ENCODE peak calls at places on chromosomes 1 and 21, in six cellular contexts. S is GM12878, H is spleen, Q is transverse colon, G is suprapubic skin, X is GM23338. F is an unnamed sample.

GRCh38 chr1:92567211-92567868 is 80.6 kb upstream of the GFI1 start:
- DNase-seq in S (no peak), H (no peak), Q (no peak), G (no peak), X (no peak), F (no peak)

GRCh38 chr1:212860713-212861581 is 2.9 kb downstream of the FLVCR1 start:
- DNase-seq in S (no peak), H (no peak), Q (no peak), G (no peak), X (peak), F (no peak)

GRCh38 chr1:28577738-28578536 is 14.1 kb upstream of the RAB42 start:
- DNase-seq in S (no peak), H (no peak), Q (no peak), G (no peak), X (no peak), F (no peak)

GRCh38 chr1:74432325-74432724 is 80.1 kb downstream of the LRRC53 start:
- DNase-seq in S (no peak), H (no peak), Q (no peak), G (no peak), X (no peak), F (no peak)

GRCh38 chr1:198535631-198536030 is 4.8 kb downstream of the ATP6V1G3 start:
- DNase-seq in S (no peak), H (no peak), Q (no peak), G (no peak), X (no peak), F (no peak)

GRCh38 chr1:155228096-155228427 is 19.6 kb downstream of the MTX1 start:
- DNase-seq in S (no peak), H (no peak), Q (no peak), G (no peak), X (no peak), F (no peak)

GRCh38 chr1:171743014-171743870 is 1.4 kb upstream of the VAMP4 start:
- DNase-seq in S (no peak), H (no peak), Q (peak), G (no peak), X (no peak), F (peak)

GRCh38 chr1:2108213-2108876 is 58.1 kb downstream of the PRKCZ start:
- DNase-seq in S (no peak), H (no peak), Q (no peak), G (no peak), X (peak), F (no peak)

GRCh38 chr1:172275478-172275877 is 145.0 kb upstream of the C1orf105 start:
- DNase-seq in S (no peak), H (no peak), Q (no peak), G (no peak), X (no peak), F (no peak)

GRCh38 chr21:43692949-43693348 is 26.0 kb upstream of the PDXK start:
- DNase-seq in S (no peak), H (peak), Q (no peak), G (no peak), X (no peak), F (no peak)

GRCh38 chr1:162548170-162548569 is 13.4 kb upstream of the UAP1 start:
- DNase-seq in S (no peak), H (no peak), Q (no peak), G (peak), X (no peak), F (no peak)

GRCh38 chr21:46049890-46050650 is 47.8 kb upstream of the COL6A2 start:
- DNase-seq in S (no peak), H (no peak), Q (no peak), G (no peak), X (no peak), F (no peak)

GRCh38 chr1:63987014-63987630 is 213.3 kb downstream of the ROR1 start:
- DNase-seq in S (no peak), H (no peak), Q (no peak), G (no peak), X (no peak), F (no peak)

GRCh38 chr1:224433671-224434446 is 738 bp downstream of the WDR26 start:
- DNase-seq in S (no peak), H (peak), Q (peak), G (peak), X (peak), F (no peak)

GRCh38 chr1:224435999-224436398 is 1.4 kb upstream of the WDR26 start:
- DNase-seq in S (no peak), H (no peak), Q (no peak), G (no peak), X (no peak), F (no peak)

GRCh38 chr1:224435318-224435763 is 744 bp upstream of the WDR26 start:
- DNase-seq in S (no peak), H (no peak), Q (no peak), G (no peak), X (no peak), F (no peak)

GRCh38 chr1:224433041-224433670 is 1.4 kb downstream of the WDR26 start:
- DNase-seq in S (no peak), H (peak), Q (peak), G (no peak), X (peak), F (no peak)

DNA sequence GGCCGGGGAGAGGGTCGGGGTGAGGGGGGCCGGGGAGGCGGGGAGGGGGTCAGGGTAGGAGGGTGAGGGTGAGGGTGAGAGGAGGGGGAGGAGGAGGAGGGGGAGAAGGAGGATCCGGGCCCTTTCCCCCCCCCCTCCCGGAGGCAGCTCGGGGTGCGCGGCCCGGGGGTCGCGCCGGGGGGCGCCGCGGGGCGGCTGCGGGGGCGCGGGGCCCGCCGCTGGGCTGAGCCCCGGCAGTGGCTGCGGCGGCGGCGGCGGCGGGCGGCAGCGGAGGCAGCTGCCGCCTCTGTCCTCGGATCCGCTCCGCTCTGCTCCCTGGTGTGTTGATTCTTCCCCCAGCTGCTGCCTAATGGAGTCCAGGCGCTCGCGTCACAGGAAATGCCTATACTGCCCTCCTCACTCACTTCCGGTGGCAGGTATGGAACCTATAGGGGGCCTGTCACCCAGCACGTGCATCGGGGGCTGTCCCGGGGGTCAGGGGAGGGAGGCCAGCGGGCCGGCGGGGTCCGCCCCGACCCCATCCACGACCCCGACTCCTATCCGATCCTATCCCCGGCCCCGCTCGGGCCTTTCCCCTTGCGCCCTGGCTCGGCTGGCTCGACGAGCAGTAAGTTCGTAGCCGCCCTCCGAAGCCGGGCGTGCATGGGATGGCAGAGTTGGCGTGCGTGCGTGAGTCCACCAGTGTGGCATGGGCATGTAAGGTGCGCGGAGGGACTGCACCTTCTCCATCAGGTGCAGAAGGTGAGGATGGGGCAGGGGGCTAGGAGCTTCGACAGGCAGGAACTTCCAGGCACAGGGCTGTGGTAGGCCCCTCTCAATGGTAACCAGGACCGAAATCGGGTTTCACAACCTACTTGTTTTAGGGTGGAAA is at the start of gene WDR26:
- DNase-seq in S (peak), H (peak), Q (peak), G (peak), X (peak), F (no peak)
- TF ChIP-seq POLR2AphosphoS5 in S (peak), H (peak), Q (peak), G (peak), X (peak), F (peak)

GRCh38 chr21:40053007-40053406 is 185.8 kb downstream of the PCP4 start:
- DNase-seq in S (no peak), H (no peak), Q (peak), G (no peak), X (no peak), F (no peak)

GRCh38 chr21:40051801-40052200 is 184.6 kb downstream of the PCP4 start:
- DNase-seq in S (no peak), H (no peak), Q (no peak), G (no peak), X (no peak), F (no peak)

GRCh38 chr21:40052276-40052675 is 185.0 kb downstream of the PCP4 start:
- DNase-seq in S (no peak), H (no peak), Q (no peak), G (no peak), X (no peak), F (no peak)

GRCh38 chr21:40056031-40056430 is 188.8 kb downstream of the PCP4 start:
- DNase-seq in S (no peak), H (no peak), Q (no peak), G (no peak), X (no peak), F (no peak)

DNA sequence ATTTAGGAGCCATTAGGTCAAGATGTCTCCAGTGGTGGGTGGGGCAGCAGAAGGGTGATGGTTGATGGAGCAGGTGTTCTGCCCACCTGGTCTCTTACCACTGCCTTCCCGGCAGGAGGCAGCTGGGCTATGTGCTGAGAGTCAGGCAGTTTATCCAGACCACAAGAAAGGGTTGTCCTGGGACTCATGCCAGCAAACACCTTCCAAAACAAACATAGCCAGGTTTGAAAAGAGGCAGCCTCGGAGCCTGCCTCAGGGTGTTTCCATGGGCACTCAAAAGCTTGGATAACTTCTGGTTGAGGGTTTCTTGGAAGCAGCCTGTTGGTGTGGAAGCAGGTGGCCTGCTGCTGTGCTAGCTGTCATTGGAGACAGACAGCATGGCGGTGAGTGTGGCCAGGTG is 187.2 kb downstream of the PCP4 start:
- DNase-seq in S (no peak), H (no peak), Q (peak), G (no peak), X (no peak), F (no peak)
- H3K27ac ChIP-seq in S (no peak), H (no peak), Q (peak), G (no peak), X (no peak), F (no peak)

GRCh38 chr1:161196521-161197451 is 2.1 kb downstream of the ADAMTS4 start:
- DNase-seq in S (no peak), H (peak), Q (no peak), G (no peak), X (peak), F (no peak)
- TF ChIP-seq POLR2AphosphoS5 in S (no peak), H (peak), Q (no peak), G (no peak), X (no peak), F (no peak)

DNA sequence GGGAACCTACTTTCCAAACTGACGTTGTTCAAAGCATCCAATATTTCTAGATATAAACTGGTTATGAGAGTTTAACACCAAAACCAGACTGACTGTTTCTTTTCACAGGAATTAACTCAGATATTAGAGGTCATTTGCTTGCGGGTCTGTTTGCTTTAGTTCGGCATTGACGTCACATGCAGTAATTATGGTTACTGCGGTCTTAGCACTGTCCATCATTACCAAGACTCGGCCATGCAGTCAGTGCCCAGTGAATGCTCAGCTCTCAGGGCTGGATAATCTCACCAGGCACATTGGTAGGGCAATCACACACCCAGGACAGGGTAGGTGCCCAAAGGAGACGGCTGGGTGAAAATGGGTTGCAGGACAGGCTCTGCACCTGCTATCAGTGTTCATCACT is 9.9 kb upstream of the F3 start:
- DNase-seq in S (no peak), H (no peak), Q (no peak), G (no peak), X (no peak), F (no peak)
- H3K27ac ChIP-seq in S (no peak), H (no peak), Q (no peak), G (no peak), X (no peak), F (no peak)

GRCh38 chr1:150695561-150695960 is 1.4 kb downstream of the GOLPH3L start:
- DNase-seq in S (no peak), H (no peak), Q (no peak), G (no peak), X (no peak), F (no peak)
- TF ChIP-seq POLR2AphosphoS5 in S (no peak), H (no peak), Q (no peak), G (no peak), X (no peak), F (no peak)

GRCh38 chr1:44293761-44294315 is 61.2 kb downstream of the ERI3 start:
- DNase-seq in S (no peak), H (no peak), Q (peak), G (no peak), X (no peak), F (no peak)

GRCh38 chr1:44292641-44293040 is 62.4 kb downstream of the ERI3 start:
- DNase-seq in S (no peak), H (no peak), Q (no peak), G (no peak), X (no peak), F (no peak)

GRCh38 chr1:44296794-44297193 is 58.3 kb downstream of the ERI3 start:
- DNase-seq in S (no peak), H (no peak), Q (no peak), G (no peak), X (no peak), F (no peak)

GRCh38 chr1:44296067-44296466 is 59.0 kb downstream of the ERI3 start:
- DNase-seq in S (no peak), H (no peak), Q (no peak), G (no peak), X (no peak), F (no peak)

GRCh38 chr1:44294588-44295007 is 60.5 kb downstream of the ERI3 start:
- DNase-seq in S (no peak), H (no peak), Q (peak), G (no peak), X (peak), F (no peak)
- H3K27ac ChIP-seq in S (no peak), H (peak), Q (peak), G (no peak), X (no peak), F (no peak)

DNA sequence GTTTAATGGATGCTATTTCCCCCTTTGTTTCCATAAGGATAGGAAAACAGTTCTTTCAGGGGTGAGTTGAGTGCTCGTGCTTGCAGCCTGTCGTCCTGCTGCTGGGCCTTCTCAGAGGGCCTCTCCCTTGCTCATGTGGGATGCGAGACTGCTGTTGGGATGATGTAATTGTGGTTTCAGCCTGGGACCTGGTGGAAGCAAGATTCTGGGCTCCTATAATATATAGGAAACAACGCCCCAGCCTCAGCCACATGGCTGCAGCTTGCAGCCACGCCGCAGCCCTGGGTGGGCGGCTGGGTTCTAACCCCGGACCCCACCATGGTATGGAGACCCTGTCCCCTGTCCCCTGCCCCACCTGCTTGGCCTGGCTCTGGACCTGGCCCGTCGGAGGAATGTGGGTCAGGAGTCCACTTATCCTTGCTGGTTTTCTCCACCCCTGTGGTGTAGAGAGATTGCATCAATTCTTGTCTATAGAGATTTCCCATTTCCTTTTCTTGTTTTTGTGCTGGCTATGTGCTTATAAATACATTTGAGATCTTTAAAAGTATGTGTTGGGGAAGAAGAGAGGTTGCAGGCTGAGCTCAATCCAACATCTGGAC is 357.8 kb downstream of the SIPA1L2 start:
- DNase-seq in S (no peak), H (no peak), Q (no peak), G (no peak), X (no peak), F (no peak)
- TF ChIP-seq POLR2AphosphoS5 in S (no peak), H (no peak), Q (no peak), G (no peak), X (no peak), F (no peak)

GRCh38 chr1:209400351-209401220 is 182.9 kb upstream of the CAMK1G start:
- DNase-seq in S (no peak), H (no peak), Q (no peak), G (no peak), X (no peak), F (no peak)

GRCh38 chr1:209402697-209403096 is 180.8 kb upstream of the CAMK1G start:
- DNase-seq in S (no peak), H (no peak), Q (no peak), G (no peak), X (no peak), F (no peak)

GRCh38 chr1:209398330-209398991 is 185.1 kb upstream of the CAMK1G start:
- DNase-seq in S (no peak), H (no peak), Q (peak), G (no peak), X (peak), F (no peak)

GRCh38 chr1:209395169-209395568 is 188.3 kb upstream of the CAMK1G start:
- DNase-seq in S (no peak), H (no peak), Q (no peak), G (no peak), X (no peak), F (no peak)

GRCh38 chr1:209397910-209398309 is 185.6 kb upstream of the CAMK1G start:
- DNase-seq in S (no peak), H (no peak), Q (no peak), G (no peak), X (no peak), F (no peak)
- H3K27ac ChIP-seq in S (no peak), H (peak), Q (no peak), G (peak), X (no peak), F (no peak)

DNA sequence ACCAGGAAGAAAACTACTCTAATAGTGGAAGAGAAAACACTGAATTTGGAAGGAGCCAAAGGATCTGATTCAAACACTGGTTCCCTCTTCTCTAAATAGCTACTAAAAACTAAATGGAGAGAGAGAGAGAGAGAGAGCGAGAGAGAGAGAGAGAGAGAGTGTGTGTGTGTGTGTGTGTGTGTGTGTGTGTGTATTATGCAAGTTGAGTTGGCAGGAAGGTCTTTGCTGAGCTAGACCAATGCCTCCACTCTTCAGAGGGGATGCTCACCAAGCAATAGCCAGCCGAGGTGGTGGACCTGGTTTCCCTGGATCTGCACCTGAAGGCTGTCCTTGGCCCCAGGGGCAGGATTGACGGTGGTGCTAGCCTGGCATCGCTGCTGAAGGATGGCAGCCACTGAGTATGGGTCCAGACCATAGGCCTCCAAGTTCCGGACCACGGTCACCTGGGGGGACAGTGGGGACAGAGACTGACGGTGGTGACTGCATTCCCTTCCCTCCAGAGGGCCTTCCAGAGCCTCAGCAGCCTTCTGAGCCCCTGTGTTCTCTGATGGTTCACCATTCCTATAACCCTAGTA is 18.8 kb downstream of the EIF2D start:
- DNase-seq in S (no peak), H (no peak), Q (no peak), G (no peak), X (no peak), F (no peak)
- TF ChIP-seq POLR2AphosphoS5 in S (no peak), H (no peak), Q (no peak), G (no peak), X (no peak), F (no peak)

F was measured in Panc1.